ENCODE peak calls at places on chromosome X, in eight cellular contexts. R is dorsolateral prefrontal cortex, M is pancreas, U is tibial artery, X is HCT116, F is suprapubic skin, H is fibroblast of lung, C is BE2C. A is an unnamed sample.

GRCh38 chrX:68935362-68935761 is 106.5 kb downstream of the EFNB1 start:
- DNase-seq in R (no peak), M (no peak), U (no peak), X (no peak), F (peak), H (no peak), C (no peak), A (no peak)

GRCh38 chrX:129790808-129791207 is 11.1 kb downstream of the SASH3 start:
- DNase-seq in R (no peak), M (no peak), U (no peak), X (no peak), F (no peak), H (no peak), C (no peak), A (no peak)

GRCh38 chrX:120293015-120293414 is 18.2 kb downstream of the TMEM255A start:
- DNase-seq in R (no peak), M (no peak), U (no peak), X (no peak), F (no peak), H (no peak), C (no peak), A (no peak)

GRCh38 chrX:95640226-95640625 is 1044.4 kb upstream of the DIAPH2 start:
- DNase-seq in R (no peak), M (no peak), U (no peak), X (no peak), F (no peak), H (no peak), C (no peak), A (no peak)

GRCh38 chrX:1444896-1445480 is 7.7 kb downstream of the ASMTL start:
- DNase-seq in R (no peak), M (no peak), U (peak), X (no peak), F (peak), H (no peak), C (no peak), A (no peak)

GRCh38 chrX:96182366-96182765 is 502.3 kb upstream of the DIAPH2 start:
- DNase-seq in R (no peak), M (no peak), U (no peak), X (no peak), F (no peak), H (peak), C (no peak), A (peak)

GRCh38 chrX:74521961-74522833 is 92.2 kb downstream of the RLIM start:
- DNase-seq in R (no peak), M (no peak), U (no peak), X (no peak), F (no peak), H (peak), C (no peak), A (peak)

GRCh38 chrX:104488811-104489210 is 77.2 kb upstream of the IL1RAPL2 start:
- DNase-seq in R (no peak), M (no peak), U (no peak), X (no peak), F (no peak), H (no peak), C (no peak), A (no peak)

DNA sequence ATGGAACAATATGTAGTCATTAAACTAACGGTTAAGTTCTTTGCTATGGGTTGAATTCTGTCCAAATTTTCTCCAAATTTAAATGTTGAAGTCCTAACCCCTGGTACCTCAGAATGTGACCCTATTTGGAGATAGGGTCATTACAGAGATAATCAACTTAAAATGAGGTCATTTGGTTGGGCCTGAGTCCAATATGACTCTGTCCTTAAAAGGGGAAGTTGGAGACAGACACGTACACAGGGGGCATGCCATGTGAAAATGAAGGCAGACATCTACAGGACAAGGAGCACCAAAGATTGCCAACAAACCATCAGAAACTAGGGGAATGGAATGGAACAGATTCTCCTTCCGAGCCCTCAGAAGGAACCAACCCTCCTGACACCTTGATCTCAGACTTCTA is 492.0 kb upstream of the FTHL17 start:
- DNase-seq in R (no peak), M (no peak), U (no peak), X (no peak), F (no peak), H (no peak), C (no peak), A (no peak)
- TF ChIP-seq CTCF in R (no peak), M (no peak), U (no peak), X (no peak), F (no peak), H (no peak), C (no peak), A (no peak)

GRCh38 chrX:40996886-40997530 is 88.2 kb upstream of the USP9X start:
- DNase-seq in R (no peak), M (no peak), U (no peak), X (peak), F (no peak), H (peak), C (peak), A (peak)
- H3K4me3 ChIP-seq in R (peak), M (no peak), U (no peak), X (no peak), F (no peak), H (no peak), C (peak), A (peak)

DNA sequence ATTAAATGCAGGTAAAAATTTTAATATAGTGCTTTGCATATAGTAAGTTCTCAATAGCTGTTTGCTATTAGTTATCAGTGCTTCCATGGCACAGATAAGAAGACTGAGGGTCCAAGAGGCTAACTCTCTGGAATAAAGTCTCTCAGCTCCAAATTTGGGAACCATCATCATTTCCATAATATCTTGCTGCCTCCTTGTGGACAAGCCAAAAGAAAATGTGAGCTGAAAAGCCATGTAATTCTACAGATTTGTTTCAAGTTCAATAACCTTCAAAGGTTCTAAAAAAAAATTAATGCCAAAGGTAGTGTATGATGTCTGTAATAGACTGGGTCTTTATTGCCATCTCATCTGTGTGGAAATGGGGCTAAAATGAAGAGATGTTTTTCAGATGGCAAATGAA is 136.9 kb upstream of the VCX start:
- DNase-seq in R (no peak), M (no peak), U (no peak), X (no peak), F (no peak), H (peak), C (no peak), A (no peak)
- TF ChIP-seq CTCF in R (no peak), M (no peak), U (no peak), X (no peak), F (no peak), H (no peak), C (no peak), A (peak)

GRCh38 chrX:28586891-28587635 is at the start of gene IL1RAPL1:
- DNase-seq in R (peak), M (no peak), U (no peak), X (no peak), F (no peak), H (peak), C (no peak), A (peak)
- H3K4me3 ChIP-seq in R (peak), M (peak), U (peak), X (peak), F (peak), H (peak), C (peak), A (peak)

GRCh38 chrX:154812341-154813101 is 7.2 kb upstream of the MPP1 start:
- DNase-seq in R (no peak), M (no peak), U (no peak), X (no peak), F (no peak), H (no peak), C (no peak), A (no peak)

GRCh38 chrX:154813801-154814200 is 8.5 kb upstream of the MPP1 start:
- DNase-seq in R (no peak), M (no peak), U (no peak), X (no peak), F (no peak), H (no peak), C (no peak), A (no peak)

GRCh38 chrX:154805696-154806091 is 409 bp upstream of the MPP1 start:
- DNase-seq in R (no peak), M (no peak), U (no peak), X (no peak), F (no peak), H (peak), C (no peak), A (peak)

GRCh38 chrX:154806837-154807501 is 1.7 kb upstream of the MPP1 start:
- DNase-seq in R (no peak), M (no peak), U (no peak), X (no peak), F (no peak), H (no peak), C (no peak), A (no peak)

DNA sequence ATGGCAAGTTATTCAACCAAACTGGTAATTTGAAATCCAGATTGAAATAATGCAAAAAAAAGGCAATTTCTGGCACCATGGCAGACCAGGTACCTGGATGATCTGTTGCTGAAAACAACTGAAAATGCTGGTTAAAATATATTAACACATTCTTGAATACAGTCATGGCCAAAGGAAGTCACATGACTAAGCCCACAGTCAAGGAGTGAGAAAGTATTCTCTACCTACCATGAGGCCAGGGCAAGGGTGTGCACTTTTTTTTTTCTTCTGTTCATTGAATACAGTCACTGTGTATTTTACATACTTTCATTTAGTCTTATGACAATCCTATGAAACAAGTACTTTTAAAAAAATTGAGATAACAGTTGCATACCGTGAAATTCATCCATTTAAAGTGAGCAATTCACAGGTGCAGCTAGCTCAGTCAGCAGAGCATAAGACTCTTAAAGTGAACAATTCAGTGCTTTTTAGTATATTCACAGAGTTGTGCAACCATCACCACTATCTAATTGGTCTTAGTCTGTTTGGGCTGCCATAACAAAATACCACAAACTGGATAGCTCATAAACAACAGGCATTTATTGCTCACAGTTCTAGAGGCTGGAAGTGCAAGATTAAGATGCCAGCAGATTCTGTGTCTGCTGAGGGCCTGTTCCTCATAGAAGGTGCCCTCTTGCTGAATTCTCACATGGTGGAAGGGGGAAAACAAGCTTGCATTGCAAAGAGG is 4.8 kb upstream of the MPP1 start:
- DNase-seq in R (no peak), M (no peak), U (no peak), X (no peak), F (no peak), H (peak), C (no peak), A (no peak)
- TF ChIP-seq CTCF in R (no peak), M (no peak), U (no peak), X (no peak), F (no peak), H (no peak), C (no peak), A (no peak)

GRCh38 chrX:19515615-19516105 is 352 bp upstream of the MAP3K15 start:
- DNase-seq in R (no peak), M (no peak), U (no peak), X (no peak), F (no peak), H (no peak), C (no peak), A (no peak)

GRCh38 chrX:19512359-19512758 is 2.9 kb downstream of the MAP3K15 start:
- DNase-seq in R (no peak), M (no peak), U (no peak), X (no peak), F (no peak), H (no peak), C (no peak), A (no peak)

GRCh38 chrX:19512961-19513360 is 2.3 kb downstream of the MAP3K15 start:
- DNase-seq in R (no peak), M (no peak), U (no peak), X (no peak), F (no peak), H (no peak), C (no peak), A (no peak)

GRCh38 chrX:19513383-19513782 is 1.9 kb downstream of the MAP3K15 start:
- DNase-seq in R (no peak), M (peak), U (no peak), X (no peak), F (no peak), H (peak), C (no peak), A (no peak)

DNA sequence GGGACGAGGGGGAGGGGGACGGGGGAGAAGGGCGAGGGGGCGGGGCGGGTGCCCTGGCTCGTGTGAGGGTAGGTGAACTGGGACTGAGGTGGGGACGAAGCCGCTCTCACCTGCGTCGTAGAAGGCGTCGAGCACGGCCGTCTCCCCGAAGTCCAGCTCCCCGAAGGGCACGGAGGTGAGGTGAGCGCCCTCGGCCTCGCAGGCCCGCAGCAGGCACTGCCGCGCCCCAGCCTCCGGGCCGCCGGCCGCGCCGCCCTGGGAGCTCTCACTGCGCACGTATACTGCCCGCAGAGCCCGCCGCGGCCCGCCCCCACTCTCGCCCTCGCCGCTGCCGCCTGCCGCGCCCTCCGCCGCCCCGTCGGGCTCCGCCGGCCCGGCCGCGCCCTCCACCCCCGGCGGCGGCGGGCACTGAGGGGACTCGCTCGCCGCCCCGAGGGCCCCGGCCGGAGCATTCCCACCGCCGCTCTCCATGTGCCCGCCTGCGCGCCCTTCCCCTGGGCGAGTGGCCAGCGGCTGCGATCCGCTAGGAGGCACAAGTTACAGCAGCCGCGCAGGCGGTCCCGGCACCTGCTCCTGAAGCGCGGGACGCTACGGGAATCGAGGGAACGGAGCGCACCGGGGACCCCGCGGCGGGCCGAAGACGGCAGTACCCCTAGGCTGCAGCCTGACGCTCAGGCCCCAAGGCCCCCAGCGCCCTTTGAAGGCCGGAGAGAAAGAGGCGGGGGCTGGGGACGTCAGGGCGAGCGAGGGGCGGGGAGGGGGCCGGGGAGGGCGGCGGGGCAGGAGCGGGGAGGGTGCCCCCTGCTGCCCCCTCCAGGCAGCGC is at the start of gene MAP3K15:
- DNase-seq in R (no peak), M (peak), U (peak), X (no peak), F (no peak), H (no peak), C (peak), A (no peak)
- H3K4me3 ChIP-seq in R (peak), M (peak), U (peak), X (peak), F (peak), H (no peak), C (peak), A (no peak)

GRCh38 chrX:40176979-40177430 is 79.2 kb upstream of the BCOR start:
- DNase-seq in R (no peak), M (peak), U (no peak), X (no peak), F (peak), H (no peak), C (no peak), A (no peak)
- TF ChIP-seq CTCF in R (no peak), M (no peak), U (no peak), X (no peak), F (no peak), H (no peak), C (no peak), A (no peak)